ENCODE peak calls at places on chromosomes 12 and 14, in six cellular contexts. F is adrenal gland, V is IMR-90, N is esophagus squamous epithelium, Q is HCT116, I is A549. O is an unnamed sample. For H3K4me1, the result is how much of the 10 kb centered on the place peaks cover.

GRCh38 chr12:50806176-50806575 is 36.5 kb upstream of the TMPRSS12 start:
- DNase-seq in F (no peak), V (peak), N (no peak), Q (no peak), I (no peak), O (no peak)

GRCh38 chr12:84822541-84822940 is 90.1 kb downstream of the SLC6A15 start:
- DNase-seq in F (no peak), V (peak), N (no peak), Q (no peak), I (no peak), O (no peak)

GRCh38 chr12:96210376-96211055 is 16.3 kb downstream of the ELK3 start:
- DNase-seq in F (no peak), V (no peak), N (no peak), Q (no peak), I (no peak), O (no peak)

GRCh38 chr12:5745251-5745888 is 199.7 kb downstream of the ANO2 start:
- DNase-seq in F (peak), V (peak), N (no peak), Q (peak), I (peak), O (peak)

GRCh38 chr14:95264271-95264973 is 55.3 kb downstream of the CLMN start:
- DNase-seq in F (no peak), V (no peak), N (no peak), Q (no peak), I (no peak), O (no peak)

GRCh38 chr14:87334997-87335675 is 657.8 kb downstream of the GALC start:
- DNase-seq in F (no peak), V (no peak), N (no peak), Q (no peak), I (no peak), O (no peak)

GRCh38 chr12:121166356-121166755 is 33.7 kb downstream of the P2RX7 start:
- DNase-seq in F (no peak), V (no peak), N (no peak), Q (no peak), I (no peak), O (no peak)

GRCh38 chr14:72024043-72024407 is 91.8 kb downstream of the RGS6 start:
- DNase-seq in F (peak), V (peak), N (no peak), Q (peak), I (peak), O (peak)

GRCh38 chr12:113322353-113322752 is 12.6 kb downstream of the SLC8B1 start:
- DNase-seq in F (no peak), V (peak), N (no peak), Q (no peak), I (no peak), O (no peak)

GRCh38 chr14:97851438-97851995 is 1054.3 kb downstream of the VRK1 start:
- DNase-seq in F (no peak), V (no peak), N (no peak), Q (no peak), I (no peak), O (no peak)

GRCh38 chr12:2248087-2248900 is 195.5 kb downstream of the CACNA1C start:
- DNase-seq in F (no peak), V (peak), N (no peak), Q (no peak), I (no peak), O (no peak)

GRCh38 chr12:25200703-25201102 is 5.7 kb downstream of the ETFRF1 start:
- DNase-seq in F (no peak), V (peak), N (no peak), Q (no peak), I (no peak), O (no peak)

GRCh38 chr14:31692376-31692781 is 131.2 kb downstream of the NUBPL start:
- DNase-seq in F (no peak), V (peak), N (no peak), Q (no peak), I (no peak), O (no peak)

GRCh38 chr12:26212356-26212755 is 17.0 kb downstream of the SSPN start:
- DNase-seq in F (no peak), V (no peak), N (no peak), Q (no peak), I (no peak), O (no peak)

GRCh38 chr12:26214121-26214520 is 18.7 kb downstream of the SSPN start:
- DNase-seq in F (no peak), V (no peak), N (no peak), Q (no peak), I (no peak), O (no peak)

GRCh38 chr12:26212988-26213387 is 17.6 kb downstream of the SSPN start:
- DNase-seq in F (no peak), V (no peak), N (no peak), Q (no peak), I (no peak), O (no peak)
- TF ChIP-seq POLR2A in F (no peak), V (no peak), N (no peak), Q (no peak), I (no peak), O (no peak)

DNA sequence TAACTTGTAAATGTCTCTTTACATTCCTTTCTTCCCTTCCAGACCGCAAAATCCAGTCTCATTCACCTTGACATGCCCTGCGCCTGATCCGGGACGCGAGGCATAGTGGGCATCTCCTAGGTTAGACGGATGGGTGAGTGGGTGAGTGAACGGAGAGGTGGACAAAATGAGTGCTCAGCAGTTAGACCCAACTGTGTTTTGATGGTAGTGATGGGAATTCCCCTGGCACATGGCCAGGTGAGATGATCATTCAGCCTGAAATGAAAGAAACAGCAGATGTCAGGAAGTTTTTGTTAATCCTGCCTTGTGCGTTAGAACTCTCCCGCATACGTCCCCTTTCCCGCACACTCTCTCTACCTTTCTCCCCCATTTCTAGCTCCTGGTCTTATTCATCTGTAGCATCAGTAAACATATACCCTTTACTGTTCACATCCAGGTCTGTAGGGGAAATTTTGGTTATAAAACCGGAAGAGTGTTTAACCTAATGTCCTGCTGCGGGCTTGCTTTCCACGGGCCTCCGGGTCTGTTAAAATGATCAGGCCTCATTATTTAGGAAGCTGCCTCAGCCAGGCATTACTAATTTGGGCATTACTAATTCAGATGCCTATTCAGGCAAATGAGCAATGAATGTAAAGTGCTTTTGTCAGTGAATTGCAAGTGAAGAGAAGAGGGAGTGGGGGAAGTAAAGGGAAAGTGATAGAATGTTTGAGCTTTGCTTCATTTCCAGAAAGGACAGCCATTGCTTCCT is 172.8 kb downstream of the ETV6 start:
- DNase-seq in F (no peak), V (peak), N (no peak), Q (no peak), I (no peak), O (no peak)
- H3K27ac ChIP-seq in F (no peak), V (peak), N (peak), Q (no peak), I (peak), O (no peak)

DNA sequence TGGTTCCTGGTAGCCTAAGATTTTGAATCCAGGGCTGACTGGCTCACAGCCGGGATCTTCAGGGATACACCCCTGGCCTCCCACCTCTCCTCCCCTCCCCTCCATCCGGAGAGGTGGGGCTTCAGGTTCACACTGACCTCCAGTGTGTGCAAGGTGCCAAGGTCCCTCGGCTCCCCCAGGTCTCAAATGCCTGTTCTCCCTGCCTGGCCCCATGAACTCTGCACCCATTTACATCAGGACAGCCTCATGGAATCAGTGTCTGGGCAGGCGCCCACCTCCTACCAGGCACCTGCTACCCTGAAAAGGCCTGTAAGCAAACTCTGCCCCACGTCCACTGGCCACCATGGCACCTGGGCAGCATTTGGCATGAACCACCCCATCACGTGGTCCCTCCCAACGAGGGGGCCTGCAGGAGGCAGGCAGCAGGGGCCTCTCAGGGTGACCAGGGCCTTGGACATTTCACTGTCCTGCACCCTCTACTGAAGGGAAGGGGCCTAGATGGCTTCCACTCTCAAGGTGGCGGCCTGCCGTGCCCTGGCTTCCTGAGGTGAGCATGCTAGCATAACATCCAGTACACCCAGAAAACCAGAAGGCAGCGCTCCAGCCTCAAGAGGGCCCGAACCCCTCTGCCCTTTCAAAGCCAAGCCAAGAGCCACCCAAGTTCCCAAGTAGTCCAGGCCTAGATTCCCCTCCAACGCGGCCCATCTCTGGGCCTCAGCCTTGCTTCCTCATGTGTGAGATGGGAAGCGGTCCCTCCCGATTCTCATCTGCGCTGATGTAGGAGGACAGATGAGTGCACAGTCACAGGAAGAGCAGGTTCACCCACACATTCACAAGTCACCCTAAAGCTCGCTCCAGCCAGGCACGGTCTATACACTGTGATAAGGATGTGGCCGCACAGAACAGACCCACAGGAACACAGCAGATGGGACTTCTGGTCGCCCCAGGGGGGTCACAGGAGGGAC is 37.3 kb downstream of the CCDC85C start:
- DNase-seq in F (no peak), V (no peak), N (no peak), Q (no peak), I (no peak), O (no peak)
- H3K4me1 ChIP-seq in F (half or more), V (under half), N (half or more), Q (under half), I (half or more), O (under half)

DNA sequence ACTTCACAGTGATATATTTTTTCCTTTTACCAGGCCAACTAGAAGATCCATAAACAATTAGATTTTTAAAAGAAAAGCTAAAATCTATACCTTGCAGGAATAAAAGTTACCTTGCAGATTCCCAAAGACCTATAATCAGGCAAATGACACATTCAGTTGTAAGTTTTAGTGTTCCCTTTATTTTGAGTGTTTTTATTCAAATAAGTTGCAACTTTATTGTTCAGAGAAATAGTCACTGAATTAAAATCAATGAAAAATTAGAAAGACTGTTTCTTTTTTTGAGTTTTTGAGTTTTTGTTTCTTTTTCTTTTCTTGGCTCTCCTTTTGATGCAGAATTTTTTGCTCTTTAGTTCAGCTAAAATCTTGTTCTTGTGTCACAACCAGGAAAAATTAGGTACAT is 12.6 kb upstream of the USP15 start:
- DNase-seq in F (no peak), V (no peak), N (no peak), Q (no peak), I (no peak), O (no peak)
- TF ChIP-seq POLR2A in F (no peak), V (no peak), N (no peak), Q (no peak), I (no peak), O (no peak)

DNA sequence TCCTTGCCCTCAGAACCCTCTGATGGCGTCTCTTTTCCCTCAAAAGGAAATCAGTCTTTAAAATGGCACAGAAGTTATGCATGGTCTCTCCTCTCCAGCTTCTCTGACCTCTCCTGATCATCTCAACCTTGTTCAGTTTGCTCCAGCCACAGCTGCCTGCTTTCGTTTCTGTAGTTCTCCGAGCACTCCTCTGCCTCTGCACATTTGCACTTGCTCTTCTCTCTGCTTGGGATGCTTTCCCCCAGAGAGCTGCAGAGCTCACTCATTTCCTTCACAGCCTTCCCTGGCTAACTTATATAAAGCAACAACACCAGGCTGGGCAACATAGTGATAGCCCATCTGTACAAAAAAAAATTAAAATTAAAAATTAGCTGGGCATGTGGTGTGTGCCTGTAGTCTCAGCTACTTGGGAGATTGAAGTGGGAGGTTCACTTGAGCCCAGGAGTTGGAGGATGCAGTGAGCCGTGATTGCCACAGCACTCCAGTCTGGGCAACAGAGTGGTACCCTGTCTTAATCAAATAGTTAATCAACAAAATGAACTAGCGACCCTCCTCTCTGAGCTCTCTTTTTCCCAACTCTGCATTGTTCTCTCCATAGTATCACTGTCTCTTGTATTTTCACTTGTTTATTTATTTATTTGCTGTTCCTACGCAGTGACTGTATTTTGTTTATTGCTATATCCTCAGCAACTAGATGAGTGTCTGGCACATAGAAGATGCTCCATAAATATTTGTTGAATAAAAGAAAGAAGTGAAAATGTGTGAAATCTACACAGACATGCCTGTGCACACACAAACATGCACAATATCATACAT is 37.7 kb downstream of the PPFIBP1 start:
- DNase-seq in F (no peak), V (no peak), N (no peak), Q (no peak), I (peak), O (no peak)
- H3K27ac ChIP-seq in F (no peak), V (no peak), N (peak), Q (no peak), I (no peak), O (no peak)

DNA sequence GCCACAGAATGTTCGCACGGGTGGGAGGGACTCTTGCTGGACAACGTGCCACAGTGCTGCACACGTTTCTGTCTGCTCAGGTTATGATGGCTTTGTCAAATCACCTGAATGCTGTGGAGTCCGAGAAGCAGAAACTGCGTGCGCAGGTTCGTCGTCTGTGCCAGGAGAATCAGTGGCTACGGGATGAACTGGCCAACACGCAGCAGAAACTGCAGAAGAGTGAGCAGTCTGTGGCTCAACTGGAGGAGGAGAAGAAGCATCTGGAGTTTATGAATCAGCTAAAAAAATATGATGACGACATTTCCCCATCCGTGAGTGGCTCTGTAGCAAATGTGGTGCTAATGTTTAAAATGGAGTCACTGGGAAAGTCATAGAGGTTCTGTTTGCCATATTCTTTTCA is 28.5 kb downstream of the KLC1 start:
- DNase-seq in F (no peak), V (peak), N (no peak), Q (no peak), I (no peak), O (no peak)
- H3K4me1 ChIP-seq in F (under half), V (under half), N (under half), Q (under half), I (under half), O (under half)

DNA sequence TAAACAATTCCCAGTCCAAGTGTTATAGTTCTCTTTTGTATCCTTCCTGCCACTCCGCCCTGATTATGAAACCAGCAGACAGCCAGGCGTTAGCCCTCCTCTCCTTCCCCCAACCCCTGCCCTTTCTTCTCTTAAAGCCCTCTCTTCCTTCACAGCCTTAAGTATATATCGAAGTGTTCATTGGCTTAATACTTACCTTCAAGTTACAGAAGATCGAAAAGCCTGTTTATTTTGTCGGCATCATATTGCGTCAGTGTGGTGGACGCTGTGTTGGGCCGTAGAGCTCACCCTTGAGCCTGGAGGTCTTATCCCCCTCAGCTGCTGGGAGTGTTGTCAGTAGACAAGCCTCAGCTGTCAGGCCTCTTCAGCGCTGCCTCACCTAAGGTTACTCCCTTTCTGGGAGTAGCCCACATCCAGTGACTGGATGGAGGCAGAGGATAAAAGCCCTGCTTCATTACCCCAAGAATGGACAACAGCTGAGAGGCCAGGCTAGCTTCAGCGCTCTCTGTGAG is 36.2 kb downstream of the CMAS start:
- DNase-seq in F (no peak), V (no peak), N (no peak), Q (no peak), I (no peak), O (peak)
- TF ChIP-seq POLR2A in F (no peak), V (no peak), N (no peak), Q (no peak), I (no peak), O (no peak)

DNA sequence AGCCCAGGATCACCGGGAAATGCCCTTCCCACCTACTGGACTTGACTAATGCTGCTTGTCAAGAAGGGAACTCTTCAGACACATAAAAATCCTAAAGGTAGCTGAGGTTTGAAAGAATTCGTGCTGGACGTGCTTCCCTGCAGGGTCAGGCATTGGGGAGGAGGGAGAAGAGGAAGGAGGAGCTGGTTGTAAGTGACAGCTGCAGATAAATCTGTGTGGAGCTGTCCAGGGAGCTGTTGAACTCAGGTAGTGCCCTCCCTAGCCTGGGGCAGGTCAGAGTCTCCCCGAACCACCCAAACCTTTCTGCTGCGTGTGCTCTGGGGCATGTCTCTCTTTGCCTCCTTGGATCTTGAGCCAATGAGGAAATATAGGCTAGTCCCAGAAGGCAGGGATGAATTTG is 23.7 kb upstream of the FOS start:
- DNase-seq in F (no peak), V (no peak), N (no peak), Q (no peak), I (no peak), O (no peak)
- H3K27ac ChIP-seq in F (no peak), V (no peak), N (peak), Q (no peak), I (peak), O (peak)

O was measured in testis.